ENCODE peak calls at places on chromosomes 11 and 22, in five cellular contexts. One of them, this sample, is unnamed.

GRCh38 chr11:46948378-46949131 is 12.0 kb downstream of the CSTPP1 start:
- DNase-seq in neuronal stem cell: no peak
- DNase-seq in H1: no peak
- DNase-seq in H9: no peak
- DNase-seq in mesenchymal stem cell: peak
- DNase-seq in this sample: no peak

GRCh38 chr11:58446294-58446693 is 4.3 kb upstream of the OR5B12 start:
- DNase-seq in H1: no peak
- DNase-seq in H9: no peak
- DNase-seq in mesenchymal stem cell: no peak
- DNase-seq in neuronal stem cell: no peak
- DNase-seq in this sample: no peak

GRCh38 chr11:106306942-106307341 is 229.5 kb downstream of the AASDHPPT start:
- DNase-seq in neuronal stem cell: no peak
- DNase-seq in H9: no peak
- DNase-seq in H1: no peak
- DNase-seq in mesenchymal stem cell: no peak
- DNase-seq in this sample: no peak

GRCh38 chr22:49838771-49839717 is 11.4 kb upstream of the BRD1 start:
- DNase-seq in H9: peak
- DNase-seq in neuronal stem cell: no peak
- DNase-seq in mesenchymal stem cell: no peak
- DNase-seq in H1: peak
- DNase-seq in this sample: peak

GRCh38 chr11:104665631-104666030 is 232.6 kb downstream of the CASP12 start:
- DNase-seq in mesenchymal stem cell: peak
- DNase-seq in neuronal stem cell: no peak
- DNase-seq in H9: no peak
- DNase-seq in H1: no peak
- DNase-seq in this sample: peak

GRCh38 chr11:3014943-3015342 is 22.8 kb upstream of the NAP1L4 start:
- DNase-seq in neuronal stem cell: no peak
- DNase-seq in mesenchymal stem cell: no peak
- DNase-seq in H9: no peak
- DNase-seq in H1: no peak
- DNase-seq in this sample: no peak

GRCh38 chr22:43236401-43237166 is 49.6 kb upstream of the TTLL12 start:
- DNase-seq in H1: no peak
- DNase-seq in H9: no peak
- DNase-seq in mesenchymal stem cell: no peak
- DNase-seq in neuronal stem cell: no peak
- DNase-seq in this sample: no peak

GRCh38 chr11:95154514-95154913 is 64.9 kb downstream of the ENDOD1 start:
- DNase-seq in H1: no peak
- DNase-seq in neuronal stem cell: peak
- DNase-seq in H9: peak
- DNase-seq in mesenchymal stem cell: peak
- DNase-seq in this sample: peak

GRCh38 chr11:12704049-12704448 is 29.8 kb downstream of the TEAD1 start:
- DNase-seq in H9: no peak
- DNase-seq in mesenchymal stem cell: peak
- DNase-seq in neuronal stem cell: no peak
- DNase-seq in H1: no peak
- DNase-seq in this sample: peak

GRCh38 chr11:20132667-20133039 is 27.6 kb downstream of the DBX1 start:
- DNase-seq in H9: no peak
- DNase-seq in neuronal stem cell: no peak
- DNase-seq in H1: no peak
- DNase-seq in mesenchymal stem cell: no peak
- DNase-seq in this sample: no peak

GRCh38 chr22:46178755-46179505 is 28.6 kb downstream of the PPARA start:
- DNase-seq in H9: no peak
- DNase-seq in neuronal stem cell: no peak
- DNase-seq in H1: no peak
- DNase-seq in mesenchymal stem cell: no peak
- DNase-seq in this sample: peak

GRCh38 chr22:30763815-30764686 is 69.4 kb downstream of the OSBP2 start:
- DNase-seq in neuronal stem cell: peak
- DNase-seq in H1: peak
- DNase-seq in H9: peak
- DNase-seq in mesenchymal stem cell: peak
- DNase-seq in this sample: peak

GRCh38 chr22:27667121-27667843 is 134.3 kb downstream of the MN1 start:
- DNase-seq in H9: no peak
- DNase-seq in neuronal stem cell: no peak
- DNase-seq in mesenchymal stem cell: no peak
- DNase-seq in H1: no peak
- DNase-seq in this sample: no peak

GRCh38 chr11:45052361-45052760 is 94.1 kb upstream of the PRDM11 start:
- DNase-seq in mesenchymal stem cell: no peak
- DNase-seq in H1: no peak
- DNase-seq in H9: no peak
- DNase-seq in neuronal stem cell: no peak
- DNase-seq in this sample: no peak

GRCh38 chr11:12271826-12272366 is 105.5 kb upstream of the PARVA start:
- DNase-seq in mesenchymal stem cell: no peak
- DNase-seq in H1: no peak
- DNase-seq in neuronal stem cell: no peak
- DNase-seq in H9: no peak
- DNase-seq in this sample: no peak

GRCh38 chr11:65892661-65893317 is 2.3 kb downstream of the CCDC85B start:
- DNase-seq in neuronal stem cell: no peak
- DNase-seq in mesenchymal stem cell: no peak
- DNase-seq in H9: no peak
- DNase-seq in H1: no peak
- DNase-seq in this sample: no peak

GRCh38 chr11:120663142-120663541 is 151.6 kb downstream of the GRIK4 start:
- DNase-seq in H1: no peak
- DNase-seq in H9: no peak
- DNase-seq in mesenchymal stem cell: no peak
- DNase-seq in neuronal stem cell: no peak
- DNase-seq in this sample: no peak

GRCh38 chr11:43577566-43578264 is 102.8 kb upstream of the HSD17B12 start:
- DNase-seq in neuronal stem cell: no peak
- DNase-seq in H1: no peak
- DNase-seq in H9: no peak
- DNase-seq in mesenchymal stem cell: no peak
- DNase-seq in this sample: no peak

GRCh38 chr22:22201185-22201924 is 43.2 kb upstream of the VPREB1 start:
- DNase-seq in mesenchymal stem cell: peak
- DNase-seq in neuronal stem cell: peak
- DNase-seq in H1: peak
- DNase-seq in H9: peak
- DNase-seq in this sample: no peak

GRCh38 chr11:122313581-122313980 is 197.6 kb upstream of the BLID start:
- DNase-seq in mesenchymal stem cell: no peak
- DNase-seq in neuronal stem cell: no peak
- DNase-seq in H9: no peak
- DNase-seq in H1: no peak
- DNase-seq in this sample: peak

GRCh38 chr11:12245549-12245986 is 131.8 kb upstream of the PARVA start:
- DNase-seq in mesenchymal stem cell: no peak
- DNase-seq in neuronal stem cell: no peak
- DNase-seq in H1: no peak
- DNase-seq in H9: no peak
- DNase-seq in this sample: no peak

GRCh38 chr11:19832166-19832750 is 119.6 kb downstream of the NAV2 start:
- DNase-seq in neuronal stem cell: no peak
- DNase-seq in mesenchymal stem cell: no peak
- DNase-seq in H9: no peak
- DNase-seq in H1: no peak
- DNase-seq in this sample: no peak

GRCh38 chr11:67291481-67292381 is 2.6 kb downstream of the ANKRD13D start:
- DNase-seq in H1: no peak
- DNase-seq in mesenchymal stem cell: no peak
- DNase-seq in H9: no peak
- DNase-seq in neuronal stem cell: no peak
- DNase-seq in this sample: no peak

GRCh38 chr11:67289651-67290479 is 762 bp downstream of the ANKRD13D start:
- DNase-seq in mesenchymal stem cell: no peak
- DNase-seq in H1: no peak
- DNase-seq in H9: no peak
- DNase-seq in neuronal stem cell: no peak
- DNase-seq in this sample: no peak

GRCh38 chr11:67290801-67291200 is 1.7 kb downstream of the ANKRD13D start:
- DNase-seq in neuronal stem cell: no peak
- DNase-seq in mesenchymal stem cell: no peak
- DNase-seq in H9: no peak
- DNase-seq in H1: no peak
- DNase-seq in this sample: no peak

GRCh38 chr11:67293090-67293489 is 4.0 kb downstream of the ANKRD13D start:
- DNase-seq in neuronal stem cell: no peak
- DNase-seq in H9: no peak
- DNase-seq in mesenchymal stem cell: peak
- DNase-seq in H1: no peak
- DNase-seq in this sample: peak

DNA sequence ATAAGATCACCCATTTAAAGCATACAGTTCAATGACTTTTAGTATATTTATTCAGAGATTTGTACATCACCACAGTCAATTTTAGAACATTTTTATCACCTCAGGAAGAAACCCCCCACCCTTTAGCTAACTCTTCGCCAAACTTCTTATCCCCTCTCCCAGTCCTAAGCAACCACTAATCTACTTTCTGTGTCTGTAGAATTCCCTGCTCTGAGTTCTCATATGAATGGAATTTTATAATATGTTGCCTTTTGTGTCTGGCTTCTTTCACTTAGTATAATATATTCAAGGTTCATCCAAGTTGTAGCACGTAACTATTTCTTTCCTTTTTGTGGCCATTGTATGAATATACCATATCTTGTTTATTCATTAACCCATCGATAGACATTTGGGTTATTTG is 3.6 kb downstream of the ANKRD13D start:
- DNase-seq in H9: no peak
- DNase-seq in neuronal stem cell: no peak
- DNase-seq in H1: no peak
- DNase-seq in mesenchymal stem cell: no peak
- DNase-seq in this sample: no peak
- H2BK12ac ChIP-seq in H9: no peak
- H2BK12ac ChIP-seq in neuronal stem cell: no peak
- H2BK12ac ChIP-seq in H1: no peak
- H2BK12ac ChIP-seq in mesenchymal stem cell: no peak
- H2BK12ac ChIP-seq in this sample: no peak

DNA sequence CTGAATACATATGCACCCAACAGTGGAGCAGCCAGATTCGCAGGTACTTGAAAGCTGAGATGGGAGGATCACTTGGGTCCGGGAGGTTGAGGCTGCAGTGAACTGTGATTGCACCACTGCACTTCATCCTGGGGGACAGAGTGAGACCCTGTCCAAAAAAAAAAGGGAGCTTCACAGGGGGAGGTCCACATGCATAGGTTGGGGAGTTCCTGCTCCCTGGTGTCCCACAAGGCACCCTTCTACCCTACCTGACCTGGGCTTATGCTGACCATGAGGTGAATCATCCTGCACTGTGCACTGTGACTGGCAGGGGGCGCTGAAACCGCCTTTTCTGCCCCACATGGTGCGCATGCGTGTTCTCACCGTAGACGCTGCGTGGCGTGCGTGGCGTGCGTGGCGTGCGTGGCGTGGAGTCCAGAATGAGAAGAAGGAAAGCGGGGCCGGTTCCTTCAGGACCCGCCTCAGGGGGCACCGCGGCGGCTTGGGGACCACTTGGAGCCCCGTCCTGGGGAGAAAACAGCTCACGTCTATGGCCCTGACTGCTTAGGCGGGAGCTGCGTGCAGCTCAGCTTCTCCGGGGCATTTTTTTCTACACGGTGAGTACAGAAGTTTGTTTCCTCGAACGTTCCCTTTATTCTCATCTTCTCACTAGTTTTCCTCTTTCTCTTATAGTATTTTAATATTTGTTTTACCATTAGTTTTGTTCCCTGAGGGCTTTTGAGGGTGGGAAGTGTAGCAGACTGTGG is 116.6 kb upstream of the GRK3 start:
- DNase-seq in mesenchymal stem cell: peak
- DNase-seq in H1: peak
- DNase-seq in neuronal stem cell: peak
- DNase-seq in H9: peak
- DNase-seq in this sample: peak
- H4K8ac ChIP-seq in mesenchymal stem cell: no peak
- H4K8ac ChIP-seq in H1: peak
- H4K8ac ChIP-seq in neuronal stem cell: peak
- H4K8ac ChIP-seq in H9: no peak
- H4K8ac ChIP-seq in this sample: peak

GRCh38 chr11:69414773-69415187 is 66.7 kb upstream of the LINC01488 start:
- DNase-seq in mesenchymal stem cell: no peak
- DNase-seq in H9: no peak
- DNase-seq in H1: no peak
- DNase-seq in neuronal stem cell: no peak
- DNase-seq in this sample: no peak

GRCh38 chr11:69416746-69417145 is 64.7 kb upstream of the LINC01488 start:
- DNase-seq in H9: no peak
- DNase-seq in H1: no peak
- DNase-seq in neuronal stem cell: no peak
- DNase-seq in mesenchymal stem cell: no peak
- DNase-seq in this sample: no peak

GRCh38 chr11:69417211-69418085 is 64.0 kb upstream of the LINC01488 start:
- DNase-seq in H9: no peak
- DNase-seq in neuronal stem cell: no peak
- DNase-seq in mesenchymal stem cell: no peak
- DNase-seq in H1: no peak
- DNase-seq in this sample: peak

GRCh38 chr11:69415411-69416122 is 65.9 kb upstream of the LINC01488 start:
- DNase-seq in mesenchymal stem cell: no peak
- DNase-seq in H1: no peak
- DNase-seq in H9: no peak
- DNase-seq in neuronal stem cell: no peak
- DNase-seq in this sample: no peak

GRCh38 chr11:69416123-69416475 is 65.4 kb upstream of the LINC01488 start:
- DNase-seq in mesenchymal stem cell: no peak
- DNase-seq in neuronal stem cell: no peak
- DNase-seq in H9: no peak
- DNase-seq in H1: no peak
- DNase-seq in this sample: no peak
- H3K4ac ChIP-seq in mesenchymal stem cell: no peak
- H3K4ac ChIP-seq in neuronal stem cell: peak
- H3K4ac ChIP-seq in H9: no peak
- H3K4ac ChIP-seq in H1: no peak
- H3K4ac ChIP-seq in this sample: no peak

DNA sequence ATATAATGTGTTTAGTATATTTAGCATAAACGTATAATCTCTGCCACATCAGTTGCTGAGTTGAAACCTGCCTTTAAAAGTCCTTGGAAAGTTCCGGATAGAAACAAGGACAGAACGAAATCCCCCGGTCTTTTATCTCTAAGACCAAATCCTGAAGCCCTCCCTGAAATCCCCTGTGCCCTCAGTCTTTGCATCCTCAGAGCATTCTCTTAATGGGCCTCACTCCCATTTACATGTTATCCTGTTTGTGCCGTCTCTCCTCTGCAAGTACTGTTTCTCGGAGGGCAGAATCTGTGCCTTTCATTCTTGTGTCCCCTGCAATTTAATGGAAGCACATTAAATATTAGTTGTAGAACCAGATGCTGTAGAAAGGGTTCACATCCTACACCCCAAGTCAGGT is 56.0 kb downstream of the ZNRF3 start:
- DNase-seq in mesenchymal stem cell: no peak
- DNase-seq in H9: no peak
- DNase-seq in H1: no peak
- DNase-seq in neuronal stem cell: no peak
- DNase-seq in this sample: no peak
- H2BK12ac ChIP-seq in mesenchymal stem cell: no peak
- H2BK12ac ChIP-seq in H9: no peak
- H2BK12ac ChIP-seq in H1: no peak
- H2BK12ac ChIP-seq in neuronal stem cell: no peak
- H2BK12ac ChIP-seq in this sample: no peak

GRCh38 chr11:71465054-71465453 is 12.1 kb downstream of the NADSYN1 start:
- DNase-seq in neuronal stem cell: no peak
- DNase-seq in H1: no peak
- DNase-seq in mesenchymal stem cell: no peak
- DNase-seq in H9: no peak
- DNase-seq in this sample: no peak
- H4K8ac ChIP-seq in neuronal stem cell: no peak
- H4K8ac ChIP-seq in H1: no peak
- H4K8ac ChIP-seq in mesenchymal stem cell: no peak
- H4K8ac ChIP-seq in H9: no peak
- H4K8ac ChIP-seq in this sample: no peak

This sample was measured in trophoblast cell.